ENCODE peak calls at places on chromosomes 13 and 19, in nine cellular contexts. One of them, this sample, is unnamed.
A peak's percentile ranks its signal among the peaks of the same experiment; 100 is the strongest.

GRCh38 chr19:15323496-15324235 is 8.7 kb downstream of the BRD4 start:
- DNase-seq in H9: no peak
- DNase-seq in tibial nerve: no peak
- DNase-seq in EH: peak; percentile 68
- DNase-seq in psoas muscle: peak; percentile 76
- DNase-seq in activated CD8-positive, alpha-beta T cell treated with anti-CD3 and anti-CD28 coated beads, Interleukin-2, amount 10 ng/mL, durations not matched to agents 7 days and 5 days: no peak
- DNase-seq in HS-5: no peak
- DNase-seq in tibial artery: peak; percentile 64
- DNase-seq in stimulated activated CD4-positive, alpha-beta T cell treated with anti-CD3 and anti-CD28 coated beads, Interleukin-15, amount 100 ng/mL, for 1 hour: no peak
- DNase-seq in this sample: no peak

GRCh38 chr13:19172647-19173030 is 9.0 kb downstream of the TUBA3C start:
- DNase-seq in stimulated activated CD4-positive, alpha-beta T cell treated with anti-CD3 and anti-CD28 coated beads, Interleukin-15, amount 100 ng/mL, for 1 hour: no peak
- DNase-seq in psoas muscle: no peak
- DNase-seq in H9: no peak
- DNase-seq in tibial nerve: no peak
- DNase-seq in EH: no peak
- DNase-seq in tibial artery: no peak
- DNase-seq in HS-5: no peak
- DNase-seq in activated CD8-positive, alpha-beta T cell treated with anti-CD3 and anti-CD28 coated beads, Interleukin-2, amount 10 ng/mL, durations not matched to agents 7 days and 5 days: no peak
- DNase-seq in this sample: no peak

GRCh38 chr19:44587863-44588752 is 25.3 kb upstream of the IGSF23 start:
- DNase-seq in tibial nerve: no peak
- DNase-seq in HS-5: peak; percentile 88
- DNase-seq in H9: no peak
- DNase-seq in tibial artery: no peak
- DNase-seq in activated CD8-positive, alpha-beta T cell treated with anti-CD3 and anti-CD28 coated beads, Interleukin-2, amount 10 ng/mL, durations not matched to agents 7 days and 5 days: peak; percentile 30
- DNase-seq in psoas muscle: no peak
- DNase-seq in stimulated activated CD4-positive, alpha-beta T cell treated with anti-CD3 and anti-CD28 coated beads, Interleukin-15, amount 100 ng/mL, for 1 hour: no peak
- DNase-seq in EH: peak; percentile 98
- DNase-seq in this sample: no peak

GRCh38 chr13:43180036-43180660 is 156.8 kb downstream of the DNAJC15 start:
- DNase-seq in stimulated activated CD4-positive, alpha-beta T cell treated with anti-CD3 and anti-CD28 coated beads, Interleukin-15, amount 100 ng/mL, for 1 hour: no peak
- DNase-seq in tibial nerve: no peak
- DNase-seq in psoas muscle: no peak
- DNase-seq in H9: no peak
- DNase-seq in EH: no peak
- DNase-seq in tibial artery: no peak
- DNase-seq in activated CD8-positive, alpha-beta T cell treated with anti-CD3 and anti-CD28 coated beads, Interleukin-2, amount 10 ng/mL, durations not matched to agents 7 days and 5 days: no peak
- DNase-seq in HS-5: no peak
- DNase-seq in this sample: no peak

GRCh38 chr13:44573071-44573470 is 3.1 kb downstream of the TSC22D1 start:
- DNase-seq in EH: peak; percentile 18
- DNase-seq in psoas muscle: no peak
- DNase-seq in stimulated activated CD4-positive, alpha-beta T cell treated with anti-CD3 and anti-CD28 coated beads, Interleukin-15, amount 100 ng/mL, for 1 hour: no peak
- DNase-seq in activated CD8-positive, alpha-beta T cell treated with anti-CD3 and anti-CD28 coated beads, Interleukin-2, amount 10 ng/mL, durations not matched to agents 7 days and 5 days: no peak
- DNase-seq in tibial nerve: no peak
- DNase-seq in tibial artery: no peak
- DNase-seq in H9: peak; percentile 37
- DNase-seq in HS-5: no peak
- DNase-seq in this sample: no peak

GRCh38 chr19:6138066-6138465 is 2.6 kb downstream of the ACSBG2 start:
- DNase-seq in H9: no peak
- DNase-seq in tibial nerve: no peak
- DNase-seq in psoas muscle: no peak
- DNase-seq in activated CD8-positive, alpha-beta T cell treated with anti-CD3 and anti-CD28 coated beads, Interleukin-2, amount 10 ng/mL, durations not matched to agents 7 days and 5 days: no peak
- DNase-seq in EH: peak; percentile 35
- DNase-seq in tibial artery: no peak
- DNase-seq in HS-5: no peak
- DNase-seq in stimulated activated CD4-positive, alpha-beta T cell treated with anti-CD3 and anti-CD28 coated beads, Interleukin-15, amount 100 ng/mL, for 1 hour: no peak
- DNase-seq in this sample: no peak

GRCh38 chr19:57934820-57935665 is at the start of gene ZNF418:
- DNase-seq in stimulated activated CD4-positive, alpha-beta T cell treated with anti-CD3 and anti-CD28 coated beads, Interleukin-15, amount 100 ng/mL, for 1 hour: no peak
- DNase-seq in psoas muscle: peak; percentile 65
- DNase-seq in EH: peak; percentile 71
- DNase-seq in H9: peak; percentile 89
- DNase-seq in tibial nerve: no peak
- DNase-seq in HS-5: no peak
- DNase-seq in tibial artery: peak; percentile 29
- DNase-seq in activated CD8-positive, alpha-beta T cell treated with anti-CD3 and anti-CD28 coated beads, Interleukin-2, amount 10 ng/mL, durations not matched to agents 7 days and 5 days: peak; percentile 76
- DNase-seq in this sample: peak; percentile 14

GRCh38 chr13:101425623-101426022 is 9.3 kb upstream of the NALCN start:
- DNase-seq in H9: no peak
- DNase-seq in EH: no peak
- DNase-seq in activated CD8-positive, alpha-beta T cell treated with anti-CD3 and anti-CD28 coated beads, Interleukin-2, amount 10 ng/mL, durations not matched to agents 7 days and 5 days: no peak
- DNase-seq in tibial nerve: no peak
- DNase-seq in tibial artery: no peak
- DNase-seq in psoas muscle: no peak
- DNase-seq in HS-5: no peak
- DNase-seq in stimulated activated CD4-positive, alpha-beta T cell treated with anti-CD3 and anti-CD28 coated beads, Interleukin-15, amount 100 ng/mL, for 1 hour: no peak
- DNase-seq in this sample: no peak

GRCh38 chr13:99564389-99564788 is 63.1 kb downstream of the TM9SF2 start:
- DNase-seq in tibial artery: no peak
- DNase-seq in HS-5: no peak
- DNase-seq in psoas muscle: no peak
- DNase-seq in EH: peak; percentile 26
- DNase-seq in tibial nerve: no peak
- DNase-seq in H9: no peak
- DNase-seq in activated CD8-positive, alpha-beta T cell treated with anti-CD3 and anti-CD28 coated beads, Interleukin-2, amount 10 ng/mL, durations not matched to agents 7 days and 5 days: no peak
- DNase-seq in stimulated activated CD4-positive, alpha-beta T cell treated with anti-CD3 and anti-CD28 coated beads, Interleukin-15, amount 100 ng/mL, for 1 hour: no peak
- DNase-seq in this sample: no peak

GRCh38 chr19:44718441-44719261 is 19.7 kb downstream of the CEACAM16 start:
- DNase-seq in stimulated activated CD4-positive, alpha-beta T cell treated with anti-CD3 and anti-CD28 coated beads, Interleukin-15, amount 100 ng/mL, for 1 hour: no peak
- DNase-seq in HS-5: no peak
- DNase-seq in tibial artery: peak; percentile 66
- DNase-seq in psoas muscle: peak; percentile 71
- DNase-seq in activated CD8-positive, alpha-beta T cell treated with anti-CD3 and anti-CD28 coated beads, Interleukin-2, amount 10 ng/mL, durations not matched to agents 7 days and 5 days: no peak
- DNase-seq in tibial nerve: no peak
- DNase-seq in EH: peak; percentile 86
- DNase-seq in H9: peak; percentile 89
- DNase-seq in this sample: no peak

GRCh38 chr13:40613192-40613818 is 53.1 kb downstream of the FOXO1 start:
- DNase-seq in H9: no peak
- DNase-seq in psoas muscle: no peak
- DNase-seq in tibial nerve: no peak
- DNase-seq in HS-5: no peak
- DNase-seq in EH: no peak
- DNase-seq in activated CD8-positive, alpha-beta T cell treated with anti-CD3 and anti-CD28 coated beads, Interleukin-2, amount 10 ng/mL, durations not matched to agents 7 days and 5 days: peak; percentile 76
- DNase-seq in tibial artery: no peak
- DNase-seq in stimulated activated CD4-positive, alpha-beta T cell treated with anti-CD3 and anti-CD28 coated beads, Interleukin-15, amount 100 ng/mL, for 1 hour: peak; percentile 25
- DNase-seq in this sample: peak; percentile 28

GRCh38 chr19:33412617-33413425 is 39.3 kb downstream of the CEBPG start:
- DNase-seq in HS-5: no peak
- DNase-seq in tibial nerve: no peak
- DNase-seq in psoas muscle: no peak
- DNase-seq in H9: no peak
- DNase-seq in EH: no peak
- DNase-seq in tibial artery: no peak
- DNase-seq in activated CD8-positive, alpha-beta T cell treated with anti-CD3 and anti-CD28 coated beads, Interleukin-2, amount 10 ng/mL, durations not matched to agents 7 days and 5 days: no peak
- DNase-seq in stimulated activated CD4-positive, alpha-beta T cell treated with anti-CD3 and anti-CD28 coated beads, Interleukin-15, amount 100 ng/mL, for 1 hour: no peak
- DNase-seq in this sample: no peak

GRCh38 chr13:106183410-106184128 is 351.9 kb downstream of the EFNB2 start:
- DNase-seq in EH: no peak
- DNase-seq in H9: no peak
- DNase-seq in activated CD8-positive, alpha-beta T cell treated with anti-CD3 and anti-CD28 coated beads, Interleukin-2, amount 10 ng/mL, durations not matched to agents 7 days and 5 days: no peak
- DNase-seq in stimulated activated CD4-positive, alpha-beta T cell treated with anti-CD3 and anti-CD28 coated beads, Interleukin-15, amount 100 ng/mL, for 1 hour: no peak
- DNase-seq in tibial artery: no peak
- DNase-seq in HS-5: no peak
- DNase-seq in psoas muscle: no peak
- DNase-seq in tibial nerve: no peak
- DNase-seq in this sample: no peak